ENCODE peak calls at places on chromosomes 13 and 19, in ten cellular contexts. One of them, this sample, is unnamed.

GRCh38 chr19:17419154-17419490 is 725 bp upstream of the MVB12A start:
- DNase-seq in GM12878: no peak
- DNase-seq in uterus: no peak
- DNase-seq in heart left ventricle: no peak
- DNase-seq in Peyer's patch: no peak
- DNase-seq in tibial nerve: no peak
- DNase-seq in stomach: no peak
- DNase-seq in transverse colon: no peak
- DNase-seq in A549: no peak
- DNase-seq in K562: no peak
- DNase-seq in this sample: no peak

GRCh38 chr19:16660763-16661479 is at the start of gene TMEM38A:
- DNase-seq in GM12878: no peak
- DNase-seq in uterus: peak
- DNase-seq in heart left ventricle: peak
- DNase-seq in Peyer's patch: peak
- DNase-seq in tibial nerve: no peak
- DNase-seq in stomach: peak
- DNase-seq in transverse colon: peak
- DNase-seq in A549: no peak
- DNase-seq in K562: peak
- DNase-seq in this sample: peak

GRCh38 chr19:18044825-18045304 is 36.9 kb downstream of the ARRDC2 start:
- DNase-seq in GM12878: peak
- DNase-seq in uterus: peak
- DNase-seq in heart left ventricle: peak
- DNase-seq in Peyer's patch: peak
- DNase-seq in tibial nerve: peak
- DNase-seq in stomach: peak
- DNase-seq in transverse colon: peak
- DNase-seq in A549: no peak
- DNase-seq in K562: peak
- DNase-seq in this sample: peak

GRCh38 chr13:48873598-48873997 is 102.1 kb upstream of the FNDC3A start:
- DNase-seq in GM12878: no peak
- DNase-seq in uterus: no peak
- DNase-seq in heart left ventricle: no peak
- DNase-seq in Peyer's patch: no peak
- DNase-seq in tibial nerve: no peak
- DNase-seq in stomach: no peak
- DNase-seq in transverse colon: no peak
- DNase-seq in A549: no peak
- DNase-seq in K562: no peak
- DNase-seq in this sample: no peak

GRCh38 chr13:57918913-57919312 is 287.4 kb downstream of the PCDH17 start:
- DNase-seq in GM12878: no peak
- DNase-seq in uterus: no peak
- DNase-seq in heart left ventricle: no peak
- DNase-seq in Peyer's patch: no peak
- DNase-seq in tibial nerve: no peak
- DNase-seq in stomach: no peak
- DNase-seq in transverse colon: no peak
- DNase-seq in A549: no peak
- DNase-seq in K562: no peak
- DNase-seq in this sample: no peak

GRCh38 chr13:94261163-94261562 is 218.3 kb downstream of the DCT start:
- DNase-seq in GM12878: no peak
- DNase-seq in uterus: no peak
- DNase-seq in heart left ventricle: no peak
- DNase-seq in Peyer's patch: no peak
- DNase-seq in tibial nerve: no peak
- DNase-seq in stomach: no peak
- DNase-seq in transverse colon: no peak
- DNase-seq in A549: no peak
- DNase-seq in K562: no peak
- DNase-seq in this sample: no peak

GRCh38 chr13:37753776-37754175 is 115.8 kb downstream of the TRPC4 start:
- DNase-seq in GM12878: no peak
- DNase-seq in uterus: no peak
- DNase-seq in heart left ventricle: no peak
- DNase-seq in Peyer's patch: no peak
- DNase-seq in tibial nerve: no peak
- DNase-seq in stomach: no peak
- DNase-seq in transverse colon: no peak
- DNase-seq in A549: no peak
- DNase-seq in K562: no peak
- DNase-seq in this sample: no peak

GRCh38 chr13:74574964-74575728 is 440.9 kb upstream of the KLF12 start:
- DNase-seq in GM12878: no peak
- DNase-seq in uterus: no peak
- DNase-seq in heart left ventricle: no peak
- DNase-seq in Peyer's patch: no peak
- DNase-seq in tibial nerve: no peak
- DNase-seq in stomach: no peak
- DNase-seq in transverse colon: no peak
- DNase-seq in A549: no peak
- DNase-seq in K562: no peak
- DNase-seq in this sample: no peak

GRCh38 chr19:16118489-16119033 is 6.9 kb downstream of the RAB8A start:
- DNase-seq in GM12878: peak
- DNase-seq in uterus: no peak
- DNase-seq in heart left ventricle: no peak
- DNase-seq in Peyer's patch: no peak
- DNase-seq in tibial nerve: no peak
- DNase-seq in stomach: peak
- DNase-seq in transverse colon: peak
- DNase-seq in A549: no peak
- DNase-seq in K562: no peak
- DNase-seq in this sample: no peak

GRCh38 chr19:6481541-6482342 is at the start of gene DENND1C:
- DNase-seq in GM12878: peak
- DNase-seq in uterus: no peak
- DNase-seq in heart left ventricle: no peak
- DNase-seq in Peyer's patch: no peak
- DNase-seq in tibial nerve: peak
- DNase-seq in stomach: peak
- DNase-seq in transverse colon: peak
- DNase-seq in A549: no peak
- DNase-seq in K562: peak
- DNase-seq in this sample: no peak

GRCh38 chr19:15469513-15470297 is 5.4 kb upstream of the RASAL3 start:
- DNase-seq in GM12878: no peak
- DNase-seq in uterus: no peak
- DNase-seq in heart left ventricle: no peak
- DNase-seq in Peyer's patch: no peak
- DNase-seq in tibial nerve: no peak
- DNase-seq in stomach: no peak
- DNase-seq in transverse colon: peak
- DNase-seq in A549: no peak
- DNase-seq in K562: no peak
- DNase-seq in this sample: no peak

DNA sequence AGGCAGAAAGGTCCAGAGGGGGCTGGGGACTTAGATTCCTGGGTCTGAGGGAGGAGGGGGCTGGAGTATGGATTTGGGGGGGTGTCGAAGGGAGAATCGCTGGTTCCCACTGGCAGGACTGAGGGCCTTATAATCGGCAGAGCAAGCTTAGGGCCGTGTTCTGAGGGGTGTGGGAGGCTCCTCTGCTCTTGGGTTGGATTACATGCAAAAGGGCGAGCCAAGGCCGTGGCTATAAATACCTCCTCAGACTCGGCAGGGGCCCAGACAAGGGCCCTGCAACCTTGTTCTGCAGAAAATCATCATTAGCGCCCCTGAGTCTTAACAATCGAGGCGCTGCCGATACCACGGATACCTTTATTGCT is 707 bp upstream of the MAMSTR start:
- DNase-seq in GM12878: no peak
- DNase-seq in uterus: no peak
- DNase-seq in heart left ventricle: no peak
- DNase-seq in Peyer's patch: no peak
- DNase-seq in tibial nerve: no peak
- DNase-seq in stomach: no peak
- DNase-seq in transverse colon: no peak
- DNase-seq in A549: no peak
- DNase-seq in K562: no peak
- DNase-seq in this sample: no peak
- TF ChIP-seq POLR2A in GM12878: no peak
- TF ChIP-seq POLR2A in uterus: no peak
- TF ChIP-seq POLR2A in heart left ventricle: no peak
- TF ChIP-seq POLR2A in Peyer's patch: no peak
- TF ChIP-seq POLR2A in tibial nerve: no peak
- TF ChIP-seq POLR2A in stomach: no peak
- TF ChIP-seq POLR2A in transverse colon: no peak
- TF ChIP-seq POLR2A in A549: no peak
- TF ChIP-seq POLR2A in K562: no peak
- TF ChIP-seq POLR2A in this sample: no peak

DNA sequence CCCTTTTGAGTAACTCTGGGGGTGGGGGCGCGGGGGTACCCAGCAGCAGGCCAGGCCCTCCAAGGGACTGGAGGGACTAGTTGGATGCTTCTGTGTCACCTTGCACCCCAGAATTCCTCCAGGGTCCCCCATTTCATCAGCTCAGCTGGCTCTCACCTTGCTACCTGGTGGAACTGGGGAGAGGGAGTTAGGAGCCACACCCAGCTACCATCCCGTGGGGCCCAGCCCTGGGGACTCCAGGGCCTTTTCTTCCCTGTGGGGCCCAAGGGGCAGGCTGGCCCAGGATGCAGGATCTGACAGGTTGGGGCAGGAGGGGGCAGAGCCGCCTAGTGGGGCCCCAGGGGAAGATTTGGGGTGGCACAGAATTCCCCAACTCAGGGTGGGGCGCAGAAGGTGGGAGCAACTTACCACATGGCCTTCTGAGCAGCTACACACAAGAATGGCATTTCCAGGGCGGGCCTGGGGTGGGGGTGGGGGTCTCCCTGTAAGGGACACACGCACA is 32.8 kb upstream of the NANOS3 start:
- DNase-seq in GM12878: no peak
- DNase-seq in uterus: no peak
- DNase-seq in heart left ventricle: no peak
- DNase-seq in Peyer's patch: no peak
- DNase-seq in tibial nerve: no peak
- DNase-seq in stomach: no peak
- DNase-seq in transverse colon: no peak
- DNase-seq in A549: no peak
- DNase-seq in K562: no peak
- DNase-seq in this sample: peak
- H3K4me3 ChIP-seq in GM12878: no peak
- H3K4me3 ChIP-seq in uterus: no peak
- H3K4me3 ChIP-seq in heart left ventricle: no peak
- H3K4me3 ChIP-seq in Peyer's patch: no peak
- H3K4me3 ChIP-seq in tibial nerve: no peak
- H3K4me3 ChIP-seq in stomach: no peak
- H3K4me3 ChIP-seq in transverse colon: no peak
- H3K4me3 ChIP-seq in A549: peak
- H3K4me3 ChIP-seq in K562: no peak
- H3K4me3 ChIP-seq in this sample: no peak

GRCh38 chr19:42270346-42271044 is 1.4 kb downstream of the CIC start:
- DNase-seq in GM12878: no peak
- DNase-seq in uterus: peak
- DNase-seq in heart left ventricle: no peak
- DNase-seq in Peyer's patch: peak
- DNase-seq in tibial nerve: no peak
- DNase-seq in stomach: peak
- DNase-seq in transverse colon: peak
- DNase-seq in A549: no peak
- DNase-seq in K562: no peak
- DNase-seq in this sample: peak

GRCh38 chr19:42267644-42268141 is 1.4 kb upstream of the CIC start:
- DNase-seq in GM12878: no peak
- DNase-seq in uterus: peak
- DNase-seq in heart left ventricle: no peak
- DNase-seq in Peyer's patch: no peak
- DNase-seq in tibial nerve: no peak
- DNase-seq in stomach: no peak
- DNase-seq in transverse colon: peak
- DNase-seq in A549: no peak
- DNase-seq in K562: no peak
- DNase-seq in this sample: no peak

GRCh38 chr19:42269518-42270345 is 680 bp downstream of the CIC start:
- DNase-seq in GM12878: no peak
- DNase-seq in uterus: peak
- DNase-seq in heart left ventricle: no peak
- DNase-seq in Peyer's patch: peak
- DNase-seq in tibial nerve: no peak
- DNase-seq in stomach: no peak
- DNase-seq in transverse colon: no peak
- DNase-seq in A549: no peak
- DNase-seq in K562: no peak
- DNase-seq in this sample: peak

GRCh38 chr19:42268704-42269517 is at the start of gene CIC:
- DNase-seq in GM12878: peak
- DNase-seq in uterus: peak
- DNase-seq in heart left ventricle: peak
- DNase-seq in Peyer's patch: peak
- DNase-seq in tibial nerve: peak
- DNase-seq in stomach: peak
- DNase-seq in transverse colon: peak
- DNase-seq in A549: peak
- DNase-seq in K562: peak
- DNase-seq in this sample: peak

GRCh38 chr19:42268142-42268703 is 829 bp upstream of the CIC start:
- DNase-seq in GM12878: peak
- DNase-seq in uterus: peak
- DNase-seq in heart left ventricle: peak
- DNase-seq in Peyer's patch: peak
- DNase-seq in tibial nerve: peak
- DNase-seq in stomach: peak
- DNase-seq in transverse colon: peak
- DNase-seq in A549: peak
- DNase-seq in K562: peak
- DNase-seq in this sample: peak
- TF ChIP-seq POLR2A in GM12878: peak
- TF ChIP-seq POLR2A in uterus: peak
- TF ChIP-seq POLR2A in heart left ventricle: no peak
- TF ChIP-seq POLR2A in Peyer's patch: peak
- TF ChIP-seq POLR2A in tibial nerve: peak
- TF ChIP-seq POLR2A in stomach: no peak
- TF ChIP-seq POLR2A in transverse colon: peak
- TF ChIP-seq POLR2A in A549: peak
- TF ChIP-seq POLR2A in K562: peak
- TF ChIP-seq POLR2A in this sample: peak

DNA sequence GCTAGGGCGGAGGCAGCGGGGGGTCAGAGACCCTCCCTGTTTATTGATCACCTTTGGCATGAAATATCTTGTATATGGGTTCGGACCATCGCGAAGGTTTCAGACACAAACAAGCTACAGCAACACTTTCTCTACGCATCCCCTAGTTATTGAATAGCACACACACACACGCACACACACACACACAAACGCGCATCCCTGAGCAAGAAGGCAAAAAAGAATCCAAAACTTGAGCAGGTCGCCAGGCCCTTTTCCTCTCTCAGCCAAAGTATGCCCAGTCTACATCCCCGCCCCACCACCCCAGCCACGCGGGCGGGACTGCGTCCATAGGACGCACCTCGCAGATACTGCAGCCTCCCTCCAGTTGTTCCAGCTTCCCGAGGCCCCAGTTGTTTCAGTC is 16.0 kb downstream of the POU4F1 start:
- DNase-seq in GM12878: no peak
- DNase-seq in uterus: no peak
- DNase-seq in heart left ventricle: no peak
- DNase-seq in Peyer's patch: no peak
- DNase-seq in tibial nerve: no peak
- DNase-seq in stomach: no peak
- DNase-seq in transverse colon: no peak
- DNase-seq in A549: no peak
- DNase-seq in K562: no peak
- DNase-seq in this sample: no peak
- H3K4me3 ChIP-seq in GM12878: no peak
- H3K4me3 ChIP-seq in uterus: no peak
- H3K4me3 ChIP-seq in heart left ventricle: no peak
- H3K4me3 ChIP-seq in Peyer's patch: no peak
- H3K4me3 ChIP-seq in tibial nerve: no peak
- H3K4me3 ChIP-seq in stomach: no peak
- H3K4me3 ChIP-seq in transverse colon: no peak
- H3K4me3 ChIP-seq in A549: no peak
- H3K4me3 ChIP-seq in K562: no peak
- H3K4me3 ChIP-seq in this sample: no peak

This sample was measured in ovary.